ENCODE peak calls at places on chromosome 12, in five cellular contexts. Y, O, D, P and Z are unnamed samples.

GRCh38 chr12:122021822-122022392 is at the start of gene BCL7A:
- DNase-seq in O (peak), P (peak), D (peak), Y (no peak), Z (peak)

GRCh38 chr12:115243933-115244628 is 560.1 kb upstream of the TBX3 start:
- DNase-seq in D (no peak), O (no peak), Y (no peak), P (no peak), Z (peak)

GRCh38 chr12:116418551-116418950 is 140.6 kb upstream of the MAP1LC3B2 start:
- DNase-seq in O (no peak), D (no peak), Y (no peak), P (no peak), Z (no peak)

GRCh38 chr12:95548056-95548538 is 3.2 kb downstream of the USP44 start:
- DNase-seq in D (peak), Y (no peak), P (peak), O (peak), Z (no peak)

GRCh38 chr12:120381752-120382419 is 12.9 kb upstream of the MSI1 start:
- DNase-seq in O (no peak), D (no peak), P (no peak), Y (no peak), Z (no peak)

GRCh38 chr12:6827437-6827894 is 741 bp upstream of the P3H3 start:
- DNase-seq in O (peak), Y (peak), D (peak), P (peak), Z (peak)

GRCh38 chr12:12017135-12017581 is 53.6 kb upstream of the BCL2L14 start:
- DNase-seq in D (no peak), P (no peak), O (peak), Y (no peak), Z (no peak)

GRCh38 chr12:122976648-122976975 is 1.6 kb downstream of the OGFOD2 start:
- DNase-seq in P (no peak), D (no peak), Y (no peak), O (no peak), Z (no peak)

GRCh38 chr12:66405395-66405794 is 103.1 kb downstream of the HELB start:
- DNase-seq in Y (no peak), P (no peak), D (no peak), O (no peak), Z (no peak)

GRCh38 chr12:60096727-60097126 is 500.9 kb downstream of the SLC16A7 start:
- DNase-seq in D (no peak), O (no peak), Y (no peak), P (no peak), Z (no peak)

GRCh38 chr12:122917508-122918227 is 21.7 kb upstream of the VPS37B start:
- DNase-seq in O (peak), Y (no peak), D (no peak), P (no peak), Z (no peak)

GRCh38 chr12:13187399-13187798 is 9.1 kb upstream of the EMP1 start:
- DNase-seq in D (no peak), Y (no peak), P (no peak), O (no peak), Z (no peak)

DNA sequence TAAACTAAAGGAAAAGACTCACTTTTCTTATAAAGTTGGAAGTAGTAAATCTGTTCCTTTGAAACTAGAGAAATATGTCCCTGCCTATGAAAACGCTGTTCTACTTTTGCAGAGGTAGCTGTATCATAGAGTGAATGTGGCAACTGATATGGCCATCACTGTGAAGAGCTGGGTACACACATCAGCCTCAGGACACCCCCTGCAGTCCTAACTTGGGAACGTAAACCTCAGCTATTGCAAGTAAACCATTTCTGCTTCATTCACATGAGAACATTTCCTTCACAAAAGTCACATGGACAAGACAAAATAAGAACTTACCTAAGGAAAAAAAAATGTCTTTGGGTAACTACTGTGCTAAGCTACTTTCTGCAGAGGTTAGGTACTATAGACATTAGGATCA is 233.3 kb upstream of the PPFIA2 start:
- DNase-seq in P (peak), Y (no peak), D (peak), O (no peak), Z (peak)
- TF ChIP-seq CTCF in P (no peak), Y (no peak), D (no peak), O (peak), Z (peak)

GRCh38 chr12:57777367-57777766 is 5.0 kb downstream of the EEF1AKMT3 start:
- DNase-seq in P (no peak), D (no peak), O (no peak), Y (no peak), Z (no peak)

GRCh38 chr12:57775044-57775443 is 2.6 kb downstream of the EEF1AKMT3 start:
- DNase-seq in D (no peak), O (no peak), P (no peak), Y (no peak), Z (no peak)

GRCh38 chr12:57776247-57776587 is 3.8 kb downstream of the EEF1AKMT3 start:
- DNase-seq in P (no peak), D (no peak), O (no peak), Y (no peak), Z (no peak)

GRCh38 chr12:57772429-57773322 is at the start of gene EEF1AKMT3:
- DNase-seq in D (peak), P (peak), Y (peak), O (peak), Z (peak)

GRCh38 chr12:57775563-57776246 is 3.3 kb downstream of the EEF1AKMT3 start:
- DNase-seq in Y (no peak), D (no peak), P (no peak), O (no peak), Z (no peak)
- TF ChIP-seq CTCF in Y (no peak), D (no peak), P (no peak), O (no peak), Z (no peak)

GRCh38 chr12:1369460-1369859 is 224.9 kb downstream of the FBXL14 start:
- DNase-seq in O (no peak), D (no peak), P (no peak), Y (no peak), Z (no peak)

GRCh38 chr12:1365703-1366102 is 228.7 kb downstream of the FBXL14 start:
- DNase-seq in D (no peak), Y (no peak), O (no peak), P (no peak), Z (no peak)

GRCh38 chr12:1367731-1368285 is 226.6 kb downstream of the FBXL14 start:
- DNase-seq in O (no peak), Y (no peak), D (no peak), P (no peak), Z (peak)

GRCh38 chr12:1369942-1370620 is 224.3 kb downstream of the FBXL14 start:
- DNase-seq in P (no peak), O (no peak), D (no peak), Y (no peak), Z (no peak)

DNA sequence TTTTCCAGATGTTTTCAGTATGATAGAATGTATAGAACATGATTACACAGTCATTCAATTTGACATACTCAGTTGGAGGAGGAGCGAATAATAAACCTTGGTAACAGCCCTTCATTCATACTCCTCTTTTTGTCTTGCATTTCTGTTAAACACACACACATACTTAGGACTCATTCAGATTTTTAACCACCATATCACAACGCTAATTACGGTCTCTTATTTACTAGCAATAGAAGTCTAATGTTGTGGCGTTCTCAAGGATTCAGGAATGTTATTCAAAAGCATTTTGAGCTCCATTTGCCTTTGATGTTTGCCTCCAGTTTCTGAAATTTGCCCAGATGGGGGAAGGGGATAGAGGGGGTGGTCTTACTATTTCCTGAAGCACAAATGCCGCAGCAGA is 227.1 kb downstream of the FBXL14 start:
- DNase-seq in Y (no peak), P (no peak), O (no peak), D (no peak), Z (no peak)
- TF ChIP-seq CTCF in Y (no peak), P (no peak), O (no peak), D (no peak), Z (no peak)

DNA sequence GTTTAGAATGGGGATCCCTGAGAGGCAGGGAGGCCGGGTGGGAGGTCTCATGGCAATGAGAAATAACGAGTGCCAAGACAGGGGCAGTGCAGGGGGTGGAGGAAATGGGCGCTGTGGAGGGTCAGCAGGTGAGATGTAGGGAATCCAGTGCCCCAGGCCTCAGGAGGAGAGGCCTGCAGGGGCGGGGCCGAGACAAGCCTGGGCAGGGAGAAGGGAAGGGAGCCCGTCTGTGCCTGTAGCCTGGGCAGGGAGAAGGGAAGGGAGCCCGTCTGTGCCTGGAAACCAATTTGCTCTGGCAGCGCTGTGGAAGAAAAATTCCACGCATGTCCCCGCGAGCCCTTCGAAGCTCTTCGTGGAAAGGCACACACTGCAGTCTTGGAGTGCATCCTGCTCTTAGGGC is 10.6 kb upstream of the NCOR2 start:
- DNase-seq in O (no peak), D (no peak), P (no peak), Y (no peak), Z (no peak)
- TF ChIP-seq CTCF in O (no peak), D (no peak), P (no peak), Y (no peak), Z (no peak)

DNA sequence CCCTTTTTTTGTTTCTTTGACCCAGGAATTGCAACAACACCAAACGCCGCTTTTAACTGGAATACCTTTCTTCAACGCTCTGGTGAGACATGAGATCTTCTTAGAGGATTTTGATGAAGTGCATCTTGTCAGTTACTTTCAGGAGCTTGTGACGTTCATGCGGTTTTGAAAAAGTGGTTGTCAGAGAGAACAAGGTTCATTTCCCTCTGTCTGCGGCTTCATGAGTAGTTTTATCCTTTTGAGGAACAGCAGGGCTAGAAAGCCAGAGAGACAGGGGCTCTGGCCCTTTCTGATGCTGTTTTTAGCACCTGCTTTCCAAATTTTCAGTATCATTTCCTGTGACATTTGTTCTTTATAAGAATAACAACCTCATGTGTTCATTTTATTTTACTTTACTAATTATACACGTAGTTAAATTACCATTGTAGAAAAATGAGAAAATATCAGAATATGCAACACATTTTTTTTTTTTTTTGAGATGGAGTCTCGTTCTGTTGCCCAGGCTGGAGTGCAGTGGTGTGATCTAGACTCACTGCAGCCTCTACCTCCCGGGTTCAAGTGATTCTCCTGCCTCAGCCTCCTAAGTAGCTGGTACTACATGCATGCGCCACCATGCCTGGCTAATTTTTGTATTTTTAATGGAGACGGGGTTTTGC is 61.8 kb downstream of the GLT1D1 start:
- DNase-seq in Y (no peak), O (no peak), P (no peak), D (no peak), Z (no peak)
- TF ChIP-seq CTCF in Y (no peak), O (no peak), P (no peak), D (no peak), Z (no peak)